ENCODE peak calls at places on chromosomes 5 and 9, in ten cellular contexts. O is neuronal stem cell, N is skeletal muscle cell, A is ascending aorta, Q is heart right ventricle, R is AG04449, Z is choroid plexus epithelial cell, H is A549, S is OCI-LY7, E is cardiac muscle cell. C is an unnamed sample.

GRCh38 chr9:124110307-124110915 is 98.8 kb downstream of the LHX2 start:
- DNase-seq in O (peak; percentile 83), N (peak; percentile 23), A (peak; percentile 68), Q (peak; percentile 35), R (no peak), Z (peak; percentile 74), H (peak; percentile 44), S (peak; percentile 54), E (peak; percentile 90), C (no peak)

GRCh38 chr5:72956324-72957140 is 691 bp downstream of the FCHO2 start:
- DNase-seq in O (peak; percentile 41), N (no peak), A (peak; percentile 72), Q (peak; percentile 50), R (no peak), Z (peak; percentile 72), H (peak; percentile 47), S (peak; percentile 56), E (peak; percentile 70), C (peak; percentile 37)

GRCh38 chr5:42944989-42945388 is 95.1 kb downstream of the ANXA2R start:
- DNase-seq in O (no peak), N (peak; percentile 83), A (no peak), Q (no peak), R (peak; percentile 76), Z (peak; percentile 90), H (peak; percentile 49), S (no peak), E (no peak), C (no peak)

GRCh38 chr5:156402387-156402921 is 75.5 kb downstream of the SGCD start:
- DNase-seq in O (peak; percentile 33), N (peak; percentile 76), A (no peak), Q (no peak), R (no peak), Z (no peak), H (no peak), S (peak; percentile 28), E (no peak), C (peak; percentile 35)

GRCh38 chr5:1874348-1874747 is 8.4 kb downstream of the IRX4 start:
- DNase-seq in O (no peak), N (no peak), A (no peak), Q (no peak), R (no peak), Z (no peak), H (no peak), S (peak; percentile 11), E (no peak), C (no peak)

GRCh38 chr9:33414263-33414662 is 11.9 kb upstream of the AQP7 start:
- DNase-seq in O (no peak), N (no peak), A (no peak), Q (no peak), R (no peak), Z (no peak), H (no peak), S (no peak), E (no peak), C (no peak)

GRCh38 chr5:52896524-52897237 is 92.5 kb upstream of the ITGA2 start:
- DNase-seq in O (no peak), N (peak; percentile 29), A (no peak), Q (no peak), R (peak; percentile 44), Z (peak; percentile 61), H (no peak), S (no peak), E (no peak), C (no peak)

GRCh38 chr5:178895615-178896571 is at the start of gene ZFP2:
- DNase-seq in O (peak; percentile 61), N (peak; percentile 5), A (peak; percentile 69), Q (peak; percentile 73), R (no peak), Z (peak; percentile 57), H (peak; percentile 18), S (peak; percentile 33), E (peak; percentile 81), C (peak; percentile 26)

GRCh38 chr5:77645158-77645994 is 6.9 kb upstream of the OTP start:
- DNase-seq in O (no peak), N (no peak), A (no peak), Q (peak; percentile 47), R (no peak), Z (no peak), H (peak; percentile 86), S (peak; percentile 33), E (peak; percentile 82), C (no peak)

GRCh38 chr5:179621551-179621971 is 1.9 kb downstream of the HNRNPH1 start:
- DNase-seq in O (no peak), N (no peak), A (no peak), Q (no peak), R (no peak), Z (peak; percentile 45), H (no peak), S (no peak), E (no peak), C (no peak)

GRCh38 chr9:136087741-136088480 is 7.2 kb downstream of the NACC2 start:
- DNase-seq in O (no peak), N (no peak), A (no peak), Q (peak; percentile 28), R (no peak), Z (no peak), H (no peak), S (no peak), E (no peak), C (peak; percentile 21)

GRCh38 chr5:126837907-126838539 is 61.1 kb downstream of the LMNB1 start:
- DNase-seq in O (no peak), N (no peak), A (no peak), Q (no peak), R (no peak), Z (peak; percentile 72), H (no peak), S (no peak), E (no peak), C (no peak)

GRCh38 chr9:91033802-91034201 is 232.2 kb downstream of the SYK start:
- DNase-seq in O (no peak), N (no peak), A (no peak), Q (no peak), R (no peak), Z (no peak), H (no peak), S (peak; percentile 74), E (peak; percentile 41), C (no peak)

GRCh38 chr5:148848378-148849031 is 22.1 kb downstream of the ADRB2 start:
- DNase-seq in O (no peak), N (no peak), A (no peak), Q (no peak), R (no peak), Z (no peak), H (no peak), S (peak; percentile 21), E (no peak), C (no peak)
- H3K4me3 ChIP-seq in O (no peak overlapping the region), N (no peak overlapping the region), A (no peak overlapping the region), Q (no peak overlapping the region), R (no peak overlapping the region), Z (no peak overlapping the region), H (no peak overlapping the region), S (no peak overlapping the region), E (no peak overlapping the region), C (no peak overlapping the region)

GRCh38 chr9:111036946-111037743 is 1.1 kb downstream of the LPAR1 start:
- DNase-seq in O (peak; percentile 42), N (no peak), A (no peak), Q (no peak), R (no peak), Z (peak; percentile 66), H (no peak), S (no peak), E (no peak), C (no peak)
- H3K4me3 ChIP-seq in O (peak overlapping the region; percentile 98), N (peak overlapping the region; percentile 75), A (peak overlapping the region; percentile 81), Q (peak overlapping the region; percentile 50), R (peak overlapping the region; percentile 83), Z (peak overlapping the region; percentile 88), H (peak overlapping the region; percentile 70), S (no peak overlapping the region), E (peak overlapping the region; percentile 55), C (peak overlapping the region; percentile 57)

GRCh38 chr5:143546394-143546793 is 142.9 kb upstream of the NR3C1 start:
- DNase-seq in O (no peak), N (no peak), A (no peak), Q (no peak), R (no peak), Z (no peak), H (no peak), S (no peak), E (no peak), C (no peak)

GRCh38 chr5:143543358-143544255 is 140.1 kb upstream of the NR3C1 start:
- DNase-seq in O (no peak), N (no peak), A (no peak), Q (no peak), R (no peak), Z (peak; percentile 59), H (peak; percentile 27), S (no peak), E (no peak), C (no peak)

GRCh38 chr5:143542798-143543144 is 139.3 kb upstream of the NR3C1 start:
- DNase-seq in O (no peak), N (no peak), A (no peak), Q (no peak), R (no peak), Z (no peak), H (no peak), S (no peak), E (peak; percentile 19), C (no peak)

GRCh38 chr5:143541943-143542797 is 138.7 kb upstream of the NR3C1 start:
- DNase-seq in O (no peak), N (no peak), A (no peak), Q (no peak), R (no peak), Z (peak; percentile 63), H (no peak), S (no peak), E (no peak), C (no peak)

GRCh38 chr5:143544606-143545005 is 141.1 kb upstream of the NR3C1 start:
- DNase-seq in O (no peak), N (no peak), A (no peak), Q (no peak), R (no peak), Z (no peak), H (no peak), S (no peak), E (no peak), C (no peak)
- H3K4me3 ChIP-seq in O (no peak overlapping the region), N (no peak overlapping the region), A (no peak overlapping the region), Q (no peak overlapping the region), R (no peak overlapping the region), Z (no peak overlapping the region), H (no peak overlapping the region), S (no peak overlapping the region), E (no peak overlapping the region), C (no peak overlapping the region)

GRCh38 chr9:114803886-114804285 is 2.0 kb downstream of the TNFSF15 start:
- DNase-seq in O (no peak), N (no peak), A (no peak), Q (no peak), R (no peak), Z (peak; percentile 61), H (no peak), S (no peak), E (no peak), C (no peak)

GRCh38 chr9:114803459-114803858 is 2.4 kb downstream of the TNFSF15 start:
- DNase-seq in O (no peak), N (no peak), A (no peak), Q (peak; percentile 25), R (no peak), Z (no peak), H (no peak), S (no peak), E (no peak), C (no peak)

GRCh38 chr9:114805670-114806551 is at the start of gene TNFSF15:
- DNase-seq in O (no peak), N (no peak), A (no peak), Q (peak; percentile 9), R (no peak), Z (peak; percentile 74), H (no peak), S (peak; percentile 50), E (peak; percentile 23), C (peak; percentile 4)

GRCh38 chr9:114806571-114806970 is 732 bp upstream of the TNFSF15 start:
- DNase-seq in O (no peak), N (no peak), A (no peak), Q (no peak), R (no peak), Z (no peak), H (no peak), S (no peak), E (no peak), C (no peak)

GRCh38 chr9:114804504-114804903 is 1.3 kb downstream of the TNFSF15 start:
- DNase-seq in O (no peak), N (peak; percentile 72), A (no peak), Q (peak; percentile 9), R (peak; percentile 54), Z (peak; percentile 95), H (no peak), S (no peak), E (no peak), C (no peak)
- H3K4me3 ChIP-seq in O (no peak overlapping the region), N (no peak overlapping the region), A (no peak overlapping the region), Q (no peak overlapping the region), R (no peak overlapping the region), Z (no peak overlapping the region), H (peak overlapping the region; percentile 22), S (no peak overlapping the region), E (no peak overlapping the region), C (no peak overlapping the region)

C was measured in gastrocnemius medialis.